ENCODE peak calls at places on chromosomes 12 and 14, in five cellular contexts. K is HuH-7.5, F is nephron progenitor cell, G is kidney, T is A673. Q is an unnamed sample.

GRCh38 chr12:65533177-65533883 is 254.8 kb downstream of the MSRB3 start:
- DNase-seq in T (no peak), K (no peak), G (no peak), F (peak), Q (no peak)

GRCh38 chr14:75374911-75375310 is 52.9 kb upstream of the JDP2 start:
- DNase-seq in G (no peak), K (no peak), F (no peak), T (no peak), Q (no peak)

GRCh38 chr12:23536293-23536692 is 413.2 kb downstream of the SOX5 start:
- DNase-seq in F (no peak), K (no peak), T (no peak), G (no peak), Q (no peak)

GRCh38 chr12:27236498-27236897 is 7.6 kb upstream of the STK38L start:
- DNase-seq in T (no peak), F (no peak), G (no peak), K (no peak), Q (no peak)

GRCh38 chr12:27077586-27077985 is 4.8 kb downstream of the C12orf71 start:
- DNase-seq in G (no peak), F (no peak), T (no peak), K (no peak), Q (no peak)

GRCh38 chr14:21978184-21978998 is 304.8 kb upstream of the OR4E1 start:
- DNase-seq in T (peak), F (peak), K (peak), G (no peak), Q (peak)

GRCh38 chr14:64767215-64767964 is 63.2 kb downstream of the PLEKHG3 start:
- DNase-seq in F (no peak), G (no peak), K (no peak), T (no peak), Q (no peak)

GRCh38 chr12:6215932-6216494 is 15.8 kb downstream of the CD9 start:
- DNase-seq in T (peak), F (no peak), K (no peak), G (peak), Q (no peak)

GRCh38 chr14:92633724-92634123 is 114.7 kb downstream of the LGMN start:
- DNase-seq in K (no peak), T (no peak), G (no peak), F (no peak), Q (no peak)

Q was measured in stimulated activated CD8-positive, alpha-beta memory T cell treated with anti-CD3 and anti-CD28 coated beads, Interleukin-2, amount 100 ng/mL, for 1 hour.